ENCODE peak calls at places on chromosomes 7 and 10, in seven cellular contexts. M is stomach, W is breast epithelium, Y is spleen, P is transverse colon, S is adrenal gland, T is IMR-90. Q is an unnamed sample.

GRCh38 chr10:21030096-21030495 is 133.0 kb upstream of the NEBL start:
- DNase-seq in M (no peak), W (no peak), Y (no peak), P (no peak), S (peak; percentile 10), T (no peak), Q (no peak)

GRCh38 chr10:11522821-11523245 is 88.6 kb downstream of the USP6NL start:
- DNase-seq in M (no peak), W (no peak), Y (no peak), P (peak; percentile 53), S (no peak), T (no peak), Q (peak; percentile 20)

GRCh38 chr10:110042181-110042580 is 34.4 kb downstream of the ADD3 start:
- DNase-seq in M (no peak), W (no peak), Y (no peak), P (no peak), S (no peak), T (peak; percentile 62), Q (no peak)

GRCh38 chr10:104614245-104614831 is 26.8 kb upstream of the SORCS3 start:
- DNase-seq in M (no peak), W (no peak), Y (no peak), P (no peak), S (no peak), T (peak; percentile 3), Q (no peak)

GRCh38 chr7:16301251-16301650 is 120.1 kb downstream of the CRPPA start:
- DNase-seq in M (no peak), W (no peak), Y (no peak), P (no peak), S (no peak), T (no peak), Q (no peak)

GRCh38 chr10:114681542-114681941 is 23.5 kb upstream of the ABLIM1 start:
- DNase-seq in M (no peak), W (no peak), Y (no peak), P (no peak), S (peak; percentile 36), T (peak; percentile 31), Q (peak; percentile 34)

GRCh38 chr10:114684822-114685209 is 26.7 kb upstream of the ABLIM1 start:
- DNase-seq in M (no peak), W (no peak), Y (no peak), P (no peak), S (no peak), T (peak; percentile 85), Q (peak; percentile 78)

GRCh38 chr7:2944729-2945128 is 98.9 kb downstream of the CARD11 start:
- DNase-seq in M (no peak), W (no peak), Y (no peak), P (no peak), S (no peak), T (no peak), Q (no peak)

GRCh38 chr10:79446451-79447020 is 1.1 kb upstream of the ZCCHC24 start:
- DNase-seq in M (peak; percentile 82), W (peak; percentile 48), Y (peak; percentile 92), P (peak; percentile 58), S (peak; percentile 82), T (no peak), Q (peak; percentile 78)

GRCh38 chr7:16739863-16740622 is 13.5 kb upstream of the TSPAN13 start:
- DNase-seq in M (no peak), W (no peak), Y (no peak), P (peak; percentile 26), S (peak; percentile 83), T (peak; percentile 98), Q (peak; percentile 64)

GRCh38 chr10:34292178-34292565 is 522.9 kb downstream of the PARD3 start:
- DNase-seq in M (no peak), W (no peak), Y (no peak), P (no peak), S (no peak), T (no peak), Q (no peak)

GRCh38 chr10:34294137-34294536 is 521.0 kb downstream of the PARD3 start:
- DNase-seq in M (no peak), W (no peak), Y (no peak), P (no peak), S (no peak), T (no peak), Q (no peak)

GRCh38 chr10:34292675-34293074 is 522.4 kb downstream of the PARD3 start:
- DNase-seq in M (no peak), W (no peak), Y (no peak), P (no peak), S (no peak), T (peak; percentile 26), Q (no peak)

GRCh38 chr10:34290412-34291082 is 524.5 kb downstream of the PARD3 start:
- DNase-seq in M (no peak), W (no peak), Y (no peak), P (peak; percentile 28), S (peak; percentile 68), T (peak; percentile 87), Q (peak; percentile 65)

DNA sequence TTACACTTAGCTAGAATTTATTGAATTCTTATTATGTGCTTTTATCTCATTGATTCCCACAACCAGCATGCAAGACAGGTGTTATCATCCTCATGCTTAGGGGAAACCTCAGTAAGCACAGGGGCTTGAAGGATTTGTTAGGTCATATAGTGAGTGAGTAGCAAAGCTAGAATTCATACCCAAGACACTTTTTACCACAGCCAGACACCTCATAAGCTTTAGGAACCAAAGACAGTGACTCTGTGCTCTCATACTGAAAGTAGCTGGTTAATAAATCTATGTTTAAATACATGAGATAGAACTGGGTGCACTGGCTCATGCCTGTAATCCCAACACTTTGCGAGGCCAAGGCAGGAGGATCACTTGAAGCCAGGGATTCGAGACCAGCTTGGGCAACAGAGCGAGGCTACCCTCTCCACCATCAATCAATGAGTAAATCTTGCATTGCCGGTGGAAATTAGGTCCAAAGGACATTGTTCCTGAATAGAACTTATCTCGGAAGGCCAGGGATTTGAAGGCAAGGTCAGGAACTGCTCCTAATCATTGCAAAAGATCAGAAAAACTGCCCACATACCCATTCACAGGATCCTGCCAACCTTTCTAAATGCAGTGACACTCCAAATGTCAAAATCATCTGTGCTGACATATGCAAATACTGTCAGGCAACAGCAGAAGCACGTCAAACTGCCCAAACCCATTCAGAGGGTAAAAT is 523.5 kb downstream of the PARD3 start:
- DNase-seq in M (no peak), W (no peak), Y (no peak), P (no peak), S (no peak), T (no peak), Q (no peak)
- H3K4me1 ChIP-seq in M (peaks cover 2% of the 10 kb centered on the region), W (no peaks in the 10 kb centered on the region), Y (no peaks in the 10 kb centered on the region), P (no peaks in the 10 kb centered on the region), S (peaks cover 42% of the 10 kb centered on the region), T (peaks cover 11% of the 10 kb centered on the region), Q (peaks cover 10% of the 10 kb centered on the region)

GRCh38 chr7:87345962-87346371 is 503 bp downstream of the CROT start:
- DNase-seq in M (no peak), W (no peak), Y (no peak), P (no peak), S (no peak), T (no peak), Q (no peak)

GRCh38 chr7:87344446-87344845 is 1.0 kb upstream of the CROT start:
- DNase-seq in M (no peak), W (no peak), Y (no peak), P (no peak), S (no peak), T (no peak), Q (no peak)

GRCh38 chr7:87347207-87347606 is 1.7 kb downstream of the CROT start:
- DNase-seq in M (no peak), W (no peak), Y (no peak), P (no peak), S (no peak), T (no peak), Q (no peak)

GRCh38 chr7:87347682-87348081 is 2.2 kb downstream of the CROT start:
- DNase-seq in M (no peak), W (no peak), Y (no peak), P (no peak), S (no peak), T (no peak), Q (no peak)

GRCh38 chr7:87345166-87345927 is at the start of gene CROT:
- DNase-seq in M (peak; percentile 95), W (peak; percentile 91), Y (peak; percentile 98), P (peak; percentile 98), S (peak; percentile 98), T (peak; percentile 91), Q (peak; percentile 95)
- TF ChIP-seq POLR2A in M (no peak), W (peak; percentile 24), Y (peak; percentile 55), P (peak; percentile 78), S (peak; percentile 68), T (no peak), Q (peak; percentile 74)

GRCh38 chr10:58352956-58353610 is 18.3 kb downstream of the UBE2D1 start:
- DNase-seq in M (no peak), W (no peak), Y (no peak), P (no peak), S (no peak), T (peak; percentile 4), Q (no peak)

GRCh38 chr10:58350023-58350422 is 15.2 kb downstream of the UBE2D1 start:
- DNase-seq in M (no peak), W (no peak), Y (no peak), P (no peak), S (no peak), T (no peak), Q (no peak)

GRCh38 chr10:58348571-58349033 is 13.8 kb downstream of the UBE2D1 start:
- DNase-seq in M (no peak), W (no peak), Y (no peak), P (no peak), S (no peak), T (no peak), Q (no peak)

GRCh38 chr10:58350619-58351323 is 16.0 kb downstream of the UBE2D1 start:
- DNase-seq in M (no peak), W (no peak), Y (no peak), P (no peak), S (no peak), T (peak; percentile 57), Q (no peak)

DNA sequence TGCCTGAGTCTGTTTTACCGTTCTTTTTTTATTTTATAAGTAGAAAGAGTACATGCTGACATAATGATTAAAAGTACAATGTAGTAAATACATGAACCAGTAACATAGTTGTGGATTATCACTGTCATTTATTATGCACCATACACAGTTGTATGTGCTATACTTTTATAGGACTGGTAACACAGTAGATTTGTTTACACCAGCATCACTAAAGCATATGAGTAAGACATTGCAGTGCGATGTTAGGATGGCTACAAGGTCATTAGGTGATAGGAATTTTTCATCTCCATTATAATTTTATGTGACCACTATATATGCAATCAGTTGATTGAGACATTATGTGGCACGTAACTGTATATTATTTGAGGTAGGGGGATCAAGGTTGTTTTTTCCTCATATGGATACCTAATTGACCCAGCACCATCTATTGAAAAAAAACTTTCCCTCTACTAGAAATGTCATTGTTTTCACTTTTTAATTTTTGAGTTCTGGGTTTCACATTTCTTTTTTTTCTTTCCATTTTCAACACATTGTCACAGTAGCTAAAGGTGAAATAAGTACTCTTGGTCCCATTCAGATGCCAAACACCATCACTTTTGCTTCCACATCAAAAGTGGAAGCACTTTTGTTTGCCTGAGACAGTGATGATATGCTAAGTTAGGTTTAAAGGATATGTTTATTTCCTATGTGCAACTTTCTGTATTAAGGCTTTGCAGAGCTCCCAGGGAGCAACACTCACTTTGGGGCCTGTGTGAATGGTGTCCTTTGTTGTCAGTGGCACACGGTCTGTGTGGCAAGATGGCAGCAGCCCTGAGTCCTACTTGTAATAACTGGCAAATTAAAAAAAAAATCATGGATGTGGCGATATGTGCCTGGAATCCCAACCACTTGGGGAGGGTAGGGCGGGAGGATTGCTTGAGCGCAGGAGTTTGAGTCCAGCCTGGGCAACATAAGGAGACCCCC is 17.1 kb downstream of the UBE2D1 start:
- DNase-seq in M (no peak), W (no peak), Y (no peak), P (no peak), S (no peak), T (no peak), Q (no peak)
- H3K4me1 ChIP-seq in M (peaks cover 52% of the 10 kb centered on the region), W (no peaks in the 10 kb centered on the region), Y (peaks cover 43% of the 10 kb centered on the region), P (peaks cover 3% of the 10 kb centered on the region), S (peaks cover 40% of the 10 kb centered on the region), T (peaks cover 6% of the 10 kb centered on the region), Q (peaks cover 11% of the 10 kb centered on the region)

GRCh38 chr7:152868122-152869040 is 108.8 kb downstream of the ACTR3B start:
- DNase-seq in M (no peak), W (no peak), Y (no peak), P (no peak), S (no peak), T (no peak), Q (no peak)
- TF ChIP-seq POLR2A in M (no peak), W (no peak), Y (no peak), P (no peak), S (no peak), T (no peak), Q (no peak)

Q was measured in body of pancreas.